ENCODE peak calls at places on chromosomes 1 and 21, in eight cellular contexts. O is OCI-LY7; I is body of pancreas; A is coronary artery; P is esophagus squamous epithelium; N is spleen; Z is GM12865; Q is effector memory CD4-positive, alpha-beta T cell. C is an unnamed sample.
A peak's percentile ranks its signal among the peaks of the same experiment; 100 is the strongest.

GRCh38 chr1:47794530-47794929 is 202.7 kb downstream of the TRABD2B start:
- DNase-seq in P (no peak), N (no peak), Q (no peak), Z (no peak), O (no peak), I (no peak), A (no peak), C (no peak)

GRCh38 chr1:154006136-154006535 is 15.6 kb downstream of the RPS27 start:
- DNase-seq in Q (no peak), I (no peak), A (no peak), O (no peak), P (no peak), N (no peak), Z (no peak), C (no peak)

GRCh38 chr1:189616893-189617292 is 860.8 kb downstream of the BRINP3 start:
- DNase-seq in A (no peak), I (no peak), O (no peak), Q (no peak), Z (no peak), N (no peak), P (no peak), C (no peak)

GRCh38 chr1:16615253-16616252 is 2.2 kb upstream of the NBPF1 start:
- DNase-seq in I (peak; percentile 10), Z (no peak), P (no peak), N (peak; percentile 75), Q (no peak), O (no peak), A (peak; percentile 78), C (peak; percentile 39)

GRCh38 chr1:61269648-61270047 is 187.3 kb downstream of the NFIA start:
- DNase-seq in A (no peak), Z (no peak), N (no peak), O (no peak), P (no peak), I (no peak), Q (no peak), C (no peak)

GRCh38 chr1:241716915-241717651 is 65.0 kb downstream of the WDR64 start:
- DNase-seq in O (no peak), P (no peak), N (no peak), Z (no peak), Q (no peak), I (no peak), A (no peak), C (no peak)

GRCh38 chr1:206469933-206470691 is at the start of gene IKBKE:
- DNase-seq in A (no peak), N (peak; percentile 79), I (peak; percentile 68), Z (peak; percentile 82), O (peak; percentile 89), P (no peak), Q (peak; percentile 27), C (peak; percentile 74)

GRCh38 chr21:14981246-14981645 is 83.6 kb downstream of the NRIP1 start:
- DNase-seq in Q (no peak), N (no peak), O (no peak), Z (no peak), I (no peak), A (no peak), P (no peak), C (no peak)

GRCh38 chr1:180791806-180792205 is 120.9 kb upstream of the KIAA1614 start:
- DNase-seq in Q (no peak), I (no peak), P (no peak), A (no peak), Z (peak; percentile 6), N (no peak), O (peak; percentile 22), C (no peak)

GRCh38 chr21:31667141-31667540 is 7.6 kb downstream of the SOD1 start:
- DNase-seq in Z (no peak), I (no peak), Q (no peak), A (no peak), N (no peak), P (no peak), O (no peak), C (no peak)

GRCh38 chr21:31945576-31945975 is 72.8 kb downstream of the HUNK start:
- DNase-seq in P (no peak), N (no peak), A (no peak), Z (no peak), O (no peak), I (no peak), Q (no peak), C (no peak)

GRCh38 chr1:21778405-21778727 is 4.6 kb downstream of the USP48 start:
- DNase-seq in Z (no peak), N (no peak), I (no peak), O (no peak), Q (no peak), A (no peak), P (no peak), C (no peak)

GRCh38 chr1:21775985-21776562 is 6.9 kb downstream of the USP48 start:
- DNase-seq in P (no peak), N (no peak), O (no peak), Q (no peak), I (no peak), A (no peak), Z (no peak), C (no peak)

GRCh38 chr1:21782868-21783678 is at the start of gene USP48:
- DNase-seq in A (peak; percentile 96), Q (peak; percentile 93), P (peak; percentile 86), Z (peak; percentile 98), N (peak; percentile 100), O (peak; percentile 99), I (peak; percentile 98), C (peak; percentile 98)

GRCh38 chr1:21781971-21782867 is 730 bp downstream of the USP48 start:
- DNase-seq in N (no peak), I (peak; percentile 29), Q (peak; percentile 45), P (no peak), Z (peak; percentile 88), O (peak; percentile 76), A (no peak), C (no peak)

DNA sequence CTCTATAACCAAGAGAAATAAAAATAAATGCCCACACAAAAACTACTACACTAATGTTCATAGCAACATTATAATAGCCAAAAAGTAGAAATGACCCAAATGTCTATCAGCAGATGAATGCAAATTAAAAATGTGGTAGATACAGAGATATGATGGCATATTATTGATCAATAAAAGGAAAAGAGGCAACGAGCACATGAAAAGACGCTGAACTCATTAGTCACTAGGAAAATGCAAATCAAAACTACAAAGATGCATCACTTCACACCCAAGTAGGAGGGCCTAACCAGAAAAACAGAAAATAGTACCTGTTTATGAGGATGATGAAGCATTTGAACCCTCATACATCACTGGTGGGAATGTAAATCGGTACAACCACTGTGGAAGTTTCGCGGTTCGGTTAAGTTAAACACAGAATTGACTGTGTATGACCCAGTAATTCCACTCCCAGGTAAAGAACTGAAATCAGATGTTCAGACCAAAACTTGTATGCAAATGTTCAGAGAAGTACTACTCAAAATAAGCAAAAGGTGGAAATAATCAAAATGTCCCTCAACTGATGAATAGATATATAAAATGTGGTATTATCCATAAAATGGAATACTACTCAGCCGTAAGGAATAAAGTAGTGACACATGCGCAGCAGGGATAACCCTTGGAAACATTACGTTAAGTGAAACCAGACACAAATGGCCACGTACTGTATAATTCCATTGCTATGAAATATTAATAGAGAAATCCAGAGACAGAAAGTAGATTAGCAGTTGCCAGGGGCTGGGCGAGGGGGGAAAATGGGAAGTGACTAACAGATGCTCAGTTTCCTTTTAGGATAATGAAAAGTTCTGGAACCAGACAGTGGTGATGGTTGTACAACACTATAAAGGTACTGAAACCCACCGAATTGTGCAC is 3.1 kb downstream of the USP48 start:
- DNase-seq in P (no peak), N (no peak), Q (no peak), I (no peak), A (no peak), Z (peak; percentile 96), O (peak; percentile 19), C (no peak)
- H3K4me3 ChIP-seq in P (no peak overlapping the region), N (no peak overlapping the region), Q (peak overlapping the region; percentile 7), I (no peak overlapping the region), A (no peak overlapping the region), Z (peak overlapping the region; percentile 100), O (peak overlapping the region; percentile 85), C (no peak overlapping the region)

GRCh38 chr1:216945506-216946080 is 222.4 kb upstream of the ESRRG start:
- DNase-seq in Q (no peak), Z (no peak), O (no peak), A (no peak), I (no peak), N (no peak), P (no peak), C (no peak)

DNA sequence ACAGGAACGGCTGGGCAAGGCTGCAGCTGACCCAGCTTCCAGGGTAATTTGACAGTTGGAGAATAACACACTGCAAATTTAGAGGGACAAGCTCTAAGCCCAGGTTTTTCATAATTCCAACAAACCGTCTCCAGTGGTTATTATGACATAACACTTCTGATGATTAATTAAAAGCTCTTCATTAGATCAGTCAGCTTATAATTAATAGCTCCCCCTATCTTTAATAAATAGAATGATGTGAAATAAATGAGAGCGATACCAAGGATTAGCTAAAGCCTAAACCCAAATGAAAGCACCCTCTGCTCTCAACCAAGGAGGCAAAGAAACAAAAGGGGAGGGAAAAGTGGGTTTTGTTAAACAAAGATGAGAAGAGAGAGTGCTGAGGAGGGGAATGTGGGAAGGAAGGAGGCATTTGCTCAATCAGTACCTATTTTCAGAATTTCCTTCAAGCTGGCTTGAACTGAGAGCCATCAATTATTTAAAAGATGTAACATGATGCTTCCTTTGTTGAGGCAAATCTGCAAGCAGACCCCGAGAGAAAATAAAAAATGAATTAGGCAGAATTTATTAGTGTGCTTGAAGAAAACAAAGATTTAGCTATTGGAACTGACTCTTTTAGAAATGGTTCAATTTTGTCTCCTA is 221.8 kb upstream of the ESRRG start:
- DNase-seq in P (no peak), Q (no peak), I (no peak), A (no peak), N (no peak), O (no peak), Z (no peak), C (no peak)
- H3K4me3 ChIP-seq in P (no peak overlapping the region), Q (no peak overlapping the region), I (no peak overlapping the region), A (no peak overlapping the region), N (no peak overlapping the region), O (no peak overlapping the region), Z (no peak overlapping the region), C (no peak overlapping the region)

GRCh38 chr21:36150192-36150711 is 6.4 kb upstream of the DOP1B start:
- DNase-seq in A (no peak), O (peak; percentile 89), Z (peak; percentile 60), P (no peak), I (no peak), Q (no peak), N (no peak), C (no peak)
- H3K4me3 ChIP-seq in A (no peak overlapping the region), O (peak overlapping the region; percentile 37), Z (no peak overlapping the region), P (no peak overlapping the region), I (no peak overlapping the region), Q (no peak overlapping the region), N (no peak overlapping the region), C (no peak overlapping the region)

GRCh38 chr1:223712184-223712855 is at the start of gene CAPN2:
- DNase-seq in Q (peak; percentile 47), I (peak; percentile 91), Z (peak; percentile 81), A (peak; percentile 88), O (no peak), N (peak; percentile 93), P (no peak), C (peak; percentile 90)
- H3K4me3 ChIP-seq in Q (peak within 1 kb of the TSS; percentile 66), I (peak within 1 kb of the TSS; percentile 56), Z (peak within 1 kb of the TSS; percentile 63), A (peak within 1 kb of the TSS; percentile 86), O (no peak within 1 kb of the TSS), N (peak within 1 kb of the TSS; percentile 70), P (peak within 1 kb of the TSS; percentile 87), C (peak within 1 kb of the TSS; percentile 84)

C was measured in mucosa of descending colon.